ENCODE peak calls at places on chromosomes 3 and 15, in six cellular contexts. W, B, H, O, C and X are unnamed samples.

GRCh38 chr15:60763668-60764067 is 284.7 kb upstream of the ICE2 start:
- DNase-seq in W (no peak), B (no peak), H (no peak), O (no peak), C (no peak), X (no peak)

GRCh38 chr15:79779739-79780138 is 117.1 kb downstream of the MTHFS start:
- DNase-seq in W (no peak), B (no peak), H (no peak), O (no peak), C (no peak), X (no peak)

GRCh38 chr15:45522179-45522930 is at the start of gene SLC30A4:
- DNase-seq in W (peak), B (peak), H (peak), O (peak), C (peak), X (peak)

GRCh38 chr3:158562674-158563073 is 8.3 kb upstream of the MLF1 start:
- DNase-seq in W (no peak), B (no peak), H (no peak), O (no peak), C (no peak), X (no peak)

GRCh38 chr15:25763206-25763880 is 99.8 kb downstream of the ATP10A start:
- DNase-seq in W (no peak), B (no peak), H (no peak), O (no peak), C (peak), X (no peak)

GRCh38 chr3:27824312-27825200 is 102.4 kb upstream of the EOMES start:
- DNase-seq in W (no peak), B (no peak), H (no peak), O (no peak), C (no peak), X (no peak)

GRCh38 chr3:73364517-73364916 is 260.2 kb downstream of the PDZRN3 start:
- DNase-seq in W (no peak), B (no peak), H (peak), O (no peak), C (no peak), X (no peak)

GRCh38 chr3:69410301-69410700 is 24.4 kb upstream of the FRMD4B start:
- DNase-seq in W (peak), B (peak), H (peak), O (peak), C (peak), X (peak)

GRCh38 chr3:112378989-112379692 is 46.2 kb downstream of the CD200 start:
- DNase-seq in W (no peak), B (peak), H (peak), O (peak), C (no peak), X (no peak)

GRCh38 chr15:83747050-83747717 is 93.3 kb downstream of the ADAMTSL3 start:
- DNase-seq in W (no peak), B (no peak), H (peak), O (no peak), C (no peak), X (no peak)
- TF ChIP-seq CTCF in W (peak), B (no peak), H (peak), O (peak), C (no peak), X (no peak)

DNA sequence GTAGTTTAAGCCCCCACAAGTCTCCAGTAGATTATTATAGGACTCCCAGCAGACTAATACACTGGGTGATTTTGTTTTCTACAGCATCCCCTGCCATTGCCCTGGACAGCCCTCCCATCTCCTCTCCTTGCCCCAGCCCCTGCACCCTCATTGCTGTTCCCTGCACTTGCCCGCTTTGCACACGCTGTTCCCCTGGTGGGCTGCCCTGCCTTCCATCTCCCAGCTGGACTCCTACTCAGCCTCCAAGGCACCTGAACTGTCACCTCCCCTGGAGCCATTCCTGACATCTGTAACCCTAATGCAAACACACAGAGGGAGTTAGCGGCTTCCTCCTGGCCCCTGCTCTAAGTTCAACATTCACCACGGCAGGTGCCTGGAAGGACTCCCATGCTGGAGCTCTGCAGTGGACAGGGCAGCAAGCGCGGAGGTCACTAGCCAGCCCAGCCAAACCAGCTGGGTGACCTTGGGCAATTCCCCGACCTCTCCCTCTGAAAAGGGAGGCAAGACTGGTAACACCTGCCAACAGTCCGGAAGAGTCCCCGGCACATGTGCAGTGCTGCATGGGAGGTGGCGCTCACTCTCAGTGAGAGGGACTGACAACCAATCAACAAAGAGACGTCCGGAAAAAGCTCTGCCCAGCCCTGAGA is 38.8 kb upstream of the IQSEC1 start:
- DNase-seq in W (peak), B (no peak), H (no peak), O (peak), C (peak), X (no peak)
- TF ChIP-seq CTCF in W (no peak), B (no peak), H (no peak), O (no peak), C (no peak), X (no peak)

GRCh38 chr15:53713218-53713617 is 46.2 kb downstream of the WDR72 start:
- DNase-seq in W (no peak), B (no peak), H (no peak), O (no peak), C (no peak), X (no peak)

GRCh38 chr15:53721334-53722087 is 38.0 kb downstream of the WDR72 start:
- DNase-seq in W (no peak), B (no peak), H (no peak), O (no peak), C (no peak), X (no peak)

DNA sequence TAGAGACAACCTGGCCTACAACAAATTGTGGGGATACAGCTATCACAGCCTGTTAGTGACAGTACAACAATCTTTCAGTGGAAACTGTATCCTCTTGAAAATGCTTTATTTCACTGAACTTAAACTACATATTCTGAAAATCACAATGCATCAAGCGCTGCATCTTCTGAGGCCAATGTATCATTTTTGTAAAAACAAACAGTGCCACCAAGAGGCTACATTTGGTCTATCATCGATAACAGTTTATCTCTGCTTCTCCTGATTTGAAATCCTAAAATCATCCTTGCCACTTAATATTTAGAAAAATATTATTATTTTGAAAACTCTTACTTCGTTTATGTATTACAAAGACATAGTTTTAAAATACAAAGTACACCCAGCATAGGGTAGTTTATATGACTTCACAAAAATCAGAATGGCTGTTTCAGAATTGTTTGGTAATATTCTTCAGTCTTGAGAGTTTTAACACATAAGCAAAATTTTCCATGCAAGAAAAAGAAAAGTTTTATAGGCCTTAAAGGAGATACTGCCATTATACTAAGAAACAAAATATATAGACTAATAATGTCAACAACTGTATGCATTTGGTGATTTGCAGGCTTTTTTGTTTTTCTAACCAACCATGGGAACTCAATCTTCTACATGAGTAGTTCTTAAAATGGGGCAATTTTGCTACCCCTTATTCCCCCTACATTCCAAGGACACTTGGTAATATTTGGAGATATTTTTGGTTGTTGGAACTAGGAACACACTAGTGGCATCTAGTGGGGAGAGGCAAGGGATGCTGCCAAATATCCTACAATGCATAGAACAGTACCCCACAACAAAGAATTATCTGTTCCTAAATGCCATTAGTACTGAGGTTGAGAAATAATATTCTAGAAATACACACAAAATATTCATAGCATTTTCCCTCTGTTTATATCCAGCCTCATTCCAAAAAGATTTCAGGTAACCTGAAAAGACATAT is 42.3 kb downstream of the WDR72 start:
- DNase-seq in W (no peak), B (no peak), H (peak), O (no peak), C (peak), X (no peak)
- TF ChIP-seq CTCF in W (peak), B (no peak), H (peak), O (no peak), C (peak), X (no peak)

GRCh38 chr15:39198044-39198625 is 382.7 kb upstream of the THBS1 start:
- DNase-seq in W (no peak), B (no peak), H (peak), O (no peak), C (no peak), X (no peak)
- TF ChIP-seq CTCF in W (no peak), B (no peak), H (no peak), O (no peak), C (no peak), X (no peak)

DNA sequence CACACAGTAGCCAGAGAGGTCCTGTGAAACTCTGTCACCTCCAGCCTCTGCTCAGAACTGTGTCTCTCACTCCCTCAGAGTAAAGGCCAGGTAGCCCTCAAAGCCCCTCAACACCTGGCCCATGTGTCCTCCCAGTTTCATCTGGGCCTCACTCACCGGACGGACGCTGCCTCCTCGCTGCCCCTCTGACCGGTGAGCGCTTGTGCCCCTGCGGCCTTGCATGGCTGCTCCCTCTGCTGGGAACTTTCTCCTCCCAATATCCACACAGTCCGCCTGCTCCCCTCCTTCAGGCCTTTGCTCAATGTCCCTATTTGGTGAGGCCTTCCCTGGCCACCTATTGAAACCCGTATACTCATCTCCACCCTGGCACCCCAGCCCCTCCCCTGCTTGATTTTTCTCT is 36.8 kb upstream of the TRH start:
- DNase-seq in W (no peak), B (no peak), H (no peak), O (no peak), C (no peak), X (no peak)
- TF ChIP-seq CTCF in W (no peak), B (no peak), H (no peak), O (no peak), C (peak), X (no peak)

GRCh38 chr15:69467636-69468035 is 15.0 kb downstream of the RPLP1 start:
- DNase-seq in W (peak), B (no peak), H (no peak), O (peak), C (peak), X (no peak)

GRCh38 chr15:69472046-69472445 is 19.4 kb downstream of the RPLP1 start:
- DNase-seq in W (no peak), B (no peak), H (no peak), O (no peak), C (no peak), X (no peak)

GRCh38 chr15:69466733-69467132 is 14.1 kb downstream of the RPLP1 start:
- DNase-seq in W (no peak), B (no peak), H (no peak), O (no peak), C (no peak), X (no peak)

GRCh38 chr15:69468241-69469121 is 15.9 kb downstream of the RPLP1 start:
- DNase-seq in W (peak), B (no peak), H (peak), O (peak), C (peak), X (peak)

GRCh38 chr15:69469467-69470191 is 17.0 kb downstream of the RPLP1 start:
- DNase-seq in W (peak), B (no peak), H (peak), O (no peak), C (no peak), X (peak)
- TF ChIP-seq CTCF in W (no peak), B (no peak), H (no peak), O (no peak), C (no peak), X (no peak)